ENCODE peak calls at places on chromosomes 7 and 10, in eight cellular contexts. Y is CD8-positive, alpha-beta T cell; O is fibroblast of lung; C is BJ; V is A673; T is tibial nerve; J is brain microvascular endothelial cell; H is A549. W is an unnamed sample.

GRCh38 chr7:47405921-47406765 is 175.8 kb downstream of the TNS3 start:
- DNase-seq in T (peak; percentile 44), H (no peak), C (no peak), V (no peak), O (peak; percentile 74), J (no peak), Y (no peak), W (peak; percentile 63)

GRCh38 chr7:155386608-155387007 is 71.3 kb upstream of the EN2 start:
- DNase-seq in V (no peak), J (no peak), H (no peak), T (no peak), C (no peak), O (no peak), Y (no peak), W (no peak)

GRCh38 chr10:119667562-119668328 is 16.6 kb downstream of the BAG3 start:
- DNase-seq in Y (no peak), V (peak; percentile 67), J (peak; percentile 96), T (peak; percentile 48), C (peak; percentile 95), O (peak; percentile 98), H (peak; percentile 92), W (peak; percentile 98)

GRCh38 chr7:20107582-20107981 is 109.6 kb downstream of the MACC1 start:
- DNase-seq in T (no peak), H (no peak), J (no peak), Y (no peak), O (no peak), V (no peak), C (peak; percentile 1), W (peak; percentile 86)

GRCh38 chr7:25881317-25881716 is 270.7 kb upstream of the NFE2L3 start:
- DNase-seq in T (no peak), Y (no peak), C (no peak), V (no peak), O (no peak), J (no peak), H (no peak), W (no peak)

GRCh38 chr7:69399038-69399800 is 199.1 kb upstream of the AUTS2 start:
- DNase-seq in O (peak; percentile 75), H (peak; percentile 53), C (no peak), J (peak; percentile 20), T (no peak), Y (no peak), V (peak; percentile 80), W (peak; percentile 63)

GRCh38 chr7:12590559-12590958 is 20.0 kb downstream of the SCIN start:
- DNase-seq in T (no peak), Y (no peak), C (no peak), H (no peak), J (no peak), V (no peak), O (no peak), W (no peak)

GRCh38 chr7:141227454-141227853 is 153.6 kb downstream of the TMEM178B start:
- DNase-seq in H (no peak), O (no peak), J (no peak), V (no peak), C (no peak), T (no peak), Y (no peak), W (no peak)

GRCh38 chr10:93515071-93515962 is 18.9 kb downstream of the CEP55 start:
- DNase-seq in V (peak; percentile 29), J (no peak), O (peak; percentile 36), Y (no peak), C (no peak), T (no peak), H (no peak), W (peak; percentile 29)

GRCh38 chr10:58818889-58819288 is 306.2 kb downstream of the BICC1 start:
- DNase-seq in T (no peak), O (peak; percentile 67), H (no peak), Y (no peak), C (no peak), J (peak; percentile 59), V (no peak), W (peak; percentile 78)

DNA sequence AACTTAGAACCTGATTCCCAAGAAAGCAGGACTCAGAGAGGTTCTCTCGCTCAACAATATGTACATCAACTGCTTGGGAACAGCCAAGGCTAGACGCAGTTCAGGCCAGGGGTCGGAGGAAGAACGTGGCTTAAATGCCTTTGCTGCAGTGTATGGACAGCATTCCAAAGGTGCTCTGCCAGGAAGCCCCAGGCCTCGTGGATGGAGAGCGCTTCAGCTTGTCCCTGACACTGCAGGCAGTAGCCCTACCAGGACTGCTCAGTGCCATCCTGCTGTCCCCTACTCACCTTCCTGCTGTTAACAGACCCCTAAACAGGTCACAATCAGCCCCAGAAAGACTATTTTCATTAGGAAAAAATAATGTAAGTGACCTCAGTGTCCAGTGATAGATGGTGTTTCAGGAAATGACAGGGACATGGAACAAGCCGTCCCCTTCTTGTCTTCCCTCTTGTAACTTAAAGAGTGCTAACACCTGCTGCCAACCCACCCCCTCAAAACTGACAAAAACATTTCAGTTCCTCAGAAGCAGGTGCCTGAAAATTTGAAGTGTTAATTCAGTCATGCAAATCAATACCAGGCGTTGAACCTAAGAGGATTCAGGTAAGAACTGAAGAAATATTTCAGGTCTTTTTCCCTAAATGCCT is 16.5 kb downstream of the CREB3L2 start:
- DNase-seq in O (no peak), J (peak; percentile 65), C (no peak), Y (no peak), V (no peak), T (no peak), H (no peak), W (no peak)
- H3K4me3 ChIP-seq in O (no peak overlapping the region), J (no peak overlapping the region), C (no peak overlapping the region), Y (no peak overlapping the region), V (no peak overlapping the region), T (no peak overlapping the region), H (no peak overlapping the region), W (no peak overlapping the region)

GRCh38 chr10:131396108-131397010 is 84.8 kb upstream of the TCERG1L start:
- DNase-seq in Y (no peak), C (no peak), V (no peak), J (no peak), O (no peak), H (no peak), T (peak; percentile 16), W (no peak)
- TF ChIP-seq CTCF in Y (no peak), C (no peak), V (peak; percentile 33), J (no peak), O (no peak), H (no peak), T (no peak), W (no peak)

GRCh38 chr7:29562307-29562706 is 1.3 kb upstream of the PRR15 start:
- DNase-seq in Y (no peak), T (no peak), J (no peak), V (no peak), C (no peak), H (no peak), O (no peak), W (no peak)
- H3K4me3 ChIP-seq in Y (no peak overlapping the region), T (no peak overlapping the region), J (no peak overlapping the region), V (no peak overlapping the region), C (no peak overlapping the region), H (peak overlapping the region; percentile 62), O (no peak overlapping the region), W (no peak overlapping the region)

DNA sequence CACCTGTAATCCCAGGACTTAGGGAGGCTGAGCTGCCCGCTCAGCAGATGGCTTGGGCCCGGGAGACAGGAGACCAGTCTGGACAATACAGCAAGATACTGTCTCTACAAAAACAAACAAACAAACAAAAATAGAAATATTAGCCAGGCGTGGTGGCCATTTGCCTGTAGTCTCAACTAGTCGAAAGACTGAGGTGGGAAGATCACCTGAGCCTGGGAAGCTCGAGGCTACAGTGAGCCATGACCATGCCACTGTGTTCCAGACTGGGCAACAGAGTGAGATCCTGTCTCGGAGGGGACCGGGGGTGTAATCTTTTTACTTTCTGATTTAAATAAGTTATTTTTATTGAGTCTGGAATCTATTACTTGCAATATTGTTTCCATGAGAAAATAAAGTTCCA is 274.6 kb downstream of the PARD3 start:
- DNase-seq in T (no peak), C (no peak), Y (no peak), H (no peak), J (no peak), O (no peak), V (no peak), W (no peak)
- TF ChIP-seq CTCF in T (no peak), C (no peak), Y (no peak), H (no peak), J (no peak), O (no peak), V (no peak), W (no peak)

GRCh38 chr7:9854605-9855004 is 1119.1 kb upstream of the PHF14 start:
- DNase-seq in C (no peak), Y (no peak), T (no peak), J (no peak), H (no peak), O (no peak), V (no peak), W (no peak)
- H3K4me3 ChIP-seq in C (no peak overlapping the region), Y (no peak overlapping the region), T (no peak overlapping the region), J (no peak overlapping the region), H (no peak overlapping the region), O (no peak overlapping the region), V (no peak overlapping the region), W (no peak overlapping the region)